ENCODE peak calls at places on chromosomes 2 and 18, in ten cellular contexts. B is endodermal cell; D is frontal cortex; N is NCI-H1092; U is CD8-positive, alpha-beta T cell; O is T-helper 2 cell; E is HFFc6; F is stimulated activated CD4-positive, alpha-beta T cell treated with anti-CD3 and anti-CD28 coated beads, Interleukin-1b, Interleukin-23, amount 100 ng/mL, for 4 hours; R is CD4-positive, alpha-beta T cell; M is uterus. G is an unnamed sample.

GRCh38 chr2:221097568-221097915 is 474.6 kb downstream of the EPHA4 start:
- DNase-seq in N (no peak), F (no peak), O (no peak), R (no peak), E (peak; percentile 26), U (no peak), D (no peak), M (no peak), B (peak; percentile 55), G (no peak)

GRCh38 chr18:9985641-9986040 is 71.8 kb downstream of the VAPA start:
- DNase-seq in O (no peak), R (no peak), F (no peak), E (no peak), D (no peak), U (no peak), N (no peak), M (no peak), B (no peak), G (no peak)

GRCh38 chr2:129256642-129257041 is 722.8 kb upstream of the RAB6C start:
- DNase-seq in M (no peak), O (no peak), U (no peak), B (no peak), F (no peak), E (no peak), N (no peak), D (no peak), R (no peak), G (no peak)

GRCh38 chr18:61992285-61992684 is 99.5 kb upstream of the RNF152 start:
- DNase-seq in O (no peak), N (no peak), F (no peak), D (no peak), E (peak; percentile 78), B (no peak), R (no peak), M (no peak), U (no peak), G (no peak)

GRCh38 chr2:177543007-177543760 is 150.6 kb downstream of the AGPS start:
- DNase-seq in N (no peak), B (no peak), U (no peak), R (no peak), F (no peak), M (no peak), D (no peak), O (no peak), E (peak; percentile 75), G (no peak)

GRCh38 chr2:144079808-144080207 is 440.1 kb downstream of the ZEB2 start:
- DNase-seq in F (no peak), U (no peak), D (no peak), R (no peak), B (no peak), N (no peak), E (no peak), O (no peak), M (no peak), G (no peak)

GRCh38 chr2:155965415-155966070 is 367.0 kb downstream of the NR4A2 start:
- DNase-seq in U (no peak), B (no peak), O (no peak), M (no peak), R (no peak), F (no peak), N (no peak), E (no peak), D (no peak), G (no peak)

GRCh38 chr2:124666976-124667375 is 641.9 kb downstream of the CNTNAP5 start:
- DNase-seq in U (no peak), F (no peak), R (no peak), E (no peak), M (no peak), O (no peak), N (no peak), D (no peak), B (no peak), G (no peak)

GRCh38 chr2:11182951-11183350 is 27.7 kb downstream of the SLC66A3 start:
- DNase-seq in D (no peak), N (no peak), R (no peak), M (no peak), B (no peak), O (no peak), F (no peak), U (no peak), E (no peak), G (no peak)

GRCh38 chr2:239724851-239725550 is 300.1 kb downstream of the NDUFA10 start:
- DNase-seq in D (no peak), F (no peak), N (no peak), E (no peak), U (no peak), O (no peak), R (peak; percentile 25), B (no peak), M (peak; percentile 4), G (no peak)

GRCh38 chr2:74560591-74560990 is 6.1 kb downstream of the DOK1 start:
- DNase-seq in U (no peak), E (no peak), M (no peak), N (no peak), D (no peak), R (no peak), F (no peak), O (no peak), B (peak; percentile 57), G (no peak)

GRCh38 chr18:60176271-60176670 is 196.3 kb downstream of the MC4R start:
- DNase-seq in R (no peak), B (no peak), F (no peak), E (no peak), U (no peak), D (no peak), M (no peak), O (no peak), N (no peak), G (no peak)

GRCh38 chr2:77008925-77009706 is 513.1 kb downstream of the LRRTM4 start:
- DNase-seq in B (no peak), O (no peak), D (no peak), U (no peak), R (no peak), N (no peak), F (no peak), E (no peak), M (no peak), G (no peak)

GRCh38 chr2:206993964-206994363 is 54.6 kb downstream of the CPO start:
- DNase-seq in D (no peak), B (no peak), E (peak; percentile 32), R (no peak), F (no peak), U (no peak), N (no peak), M (no peak), O (no peak), G (no peak)

GRCh38 chr2:147451131-147451530 is 393.7 kb upstream of the ACVR2A start:
- DNase-seq in D (no peak), O (no peak), R (no peak), N (no peak), F (no peak), M (no peak), B (no peak), E (no peak), U (no peak), G (no peak)

GRCh38 chr18:28175930-28176673 is 828 bp downstream of the CDH2 start:
- DNase-seq in U (no peak), F (no peak), M (no peak), O (no peak), R (no peak), D (peak; percentile 56), E (peak; percentile 27), N (peak; percentile 51), B (peak; percentile 75), G (no peak)

GRCh38 chr2:161004379-161004778 is 155.8 kb upstream of the TANK start:
- DNase-seq in B (no peak), N (no peak), E (no peak), O (no peak), U (no peak), F (no peak), R (no peak), D (no peak), M (no peak), G (no peak)

GRCh38 chr2:41878056-41878455 is 169.8 kb upstream of the PKDCC start:
- DNase-seq in N (no peak), U (no peak), D (no peak), R (no peak), F (no peak), M (no peak), B (no peak), O (no peak), E (no peak), G (no peak)

GRCh38 chr2:240644859-240645301 is 19.6 kb downstream of the GPR35 start:
- DNase-seq in O (no peak), E (no peak), N (no peak), R (no peak), D (no peak), F (no peak), B (peak; percentile 48), M (no peak), U (peak; percentile 20), G (no peak)

GRCh38 chr2:98730851-98731708 is at the start of gene MGAT4A:
- DNase-seq in F (peak; percentile 75), B (peak; percentile 82), U (peak; percentile 82), D (peak; percentile 91), O (peak; percentile 77), R (peak; percentile 81), E (no peak), N (peak; percentile 68), M (peak; percentile 71), G (peak; percentile 86)

GRCh38 chr2:127683766-127684165 is 8.4 kb upstream of the LIMS2 start:
- DNase-seq in D (no peak), E (peak; percentile 32), O (no peak), U (no peak), M (no peak), R (no peak), B (peak; percentile 29), F (no peak), N (no peak), G (no peak)

GRCh38 chr18:2653467-2653866 is 2.1 kb upstream of the SMCHD1 start:
- DNase-seq in M (no peak), O (no peak), N (no peak), D (no peak), E (no peak), F (no peak), B (peak; percentile 46), R (no peak), U (no peak), G (no peak)

GRCh38 chr2:40363631-40364030 is 88.3 kb downstream of the SLC8A1 start:
- DNase-seq in F (no peak), B (no peak), E (no peak), O (no peak), U (no peak), D (no peak), N (no peak), M (no peak), R (no peak), G (no peak)

GRCh38 chr2:121960251-121960650 is 204.8 kb downstream of the TSN start:
- DNase-seq in R (no peak), M (no peak), B (no peak), D (no peak), O (no peak), E (no peak), N (no peak), F (no peak), U (no peak), G (no peak)

GRCh38 chr2:159614534-159615186 is 1.7 kb downstream of the BAZ2B start:
- DNase-seq in N (no peak), O (no peak), R (no peak), B (no peak), E (no peak), D (no peak), F (no peak), U (no peak), M (no peak), G (no peak)

GRCh38 chr2:173136067-173136466 is 60.4 kb downstream of the MAP3K20 start:
- DNase-seq in E (no peak), U (no peak), D (no peak), M (no peak), N (no peak), B (no peak), O (no peak), R (no peak), F (no peak), G (no peak)

GRCh38 chr2:240916571-240917008 is 10.5 kb downstream of the CROCC2 start:
- DNase-seq in E (peak; percentile 85), U (no peak), R (no peak), O (peak; percentile 1), N (no peak), D (no peak), M (peak; percentile 71), F (no peak), B (peak; percentile 82), G (no peak)

GRCh38 chr2:172667926-172668325 is 67.7 kb upstream of the RAPGEF4 start:
- DNase-seq in R (no peak), F (no peak), U (no peak), O (no peak), N (no peak), D (no peak), M (no peak), B (no peak), E (peak; percentile 26), G (no peak)